ENCODE peak calls at places on chromosomes 5 and 9, in seven cellular contexts. One of them, this sample, is unnamed.
A peak's percentile ranks its signal among the peaks of the same experiment; 100 is the strongest.

GRCh38 chr9:108640211-108640610 is 215.6 kb downstream of the ACTL7B start:
- DNase-seq in CD8-positive, alpha-beta memory T cell: no peak
- DNase-seq in NCI-H510A treated with DMSO at 0.1 percent for 48 hours: no peak
- DNase-seq in CD4-positive, alpha-beta T cell: no peak
- DNase-seq in A172: no peak
- DNase-seq in epithelial cell of esophagus: no peak
- DNase-seq in GM13976: no peak
- DNase-seq in this sample: no peak

GRCh38 chr9:89463986-89464901 is 33.7 kb downstream of the SEMA4D start:
- DNase-seq in CD8-positive, alpha-beta memory T cell: peak; percentile 92
- DNase-seq in NCI-H510A treated with DMSO at 0.1 percent for 48 hours: no peak
- DNase-seq in CD4-positive, alpha-beta T cell: peak; percentile 75
- DNase-seq in A172: peak; percentile 78
- DNase-seq in epithelial cell of esophagus: no peak
- DNase-seq in GM13976: peak; percentile 84
- DNase-seq in this sample: peak; percentile 55

GRCh38 chr9:114738581-114739316 is 56.8 kb upstream of the TEX48 start:
- DNase-seq in CD8-positive, alpha-beta memory T cell: peak; percentile 78
- DNase-seq in NCI-H510A treated with DMSO at 0.1 percent for 48 hours: peak; percentile 86
- DNase-seq in CD4-positive, alpha-beta T cell: peak; percentile 60
- DNase-seq in A172: peak; percentile 79
- DNase-seq in epithelial cell of esophagus: peak; percentile 88
- DNase-seq in GM13976: peak; percentile 63
- DNase-seq in this sample: peak; percentile 89

GRCh38 chr5:107958861-107959260 is 288.1 kb upstream of the EFNA5 start:
- DNase-seq in CD8-positive, alpha-beta memory T cell: no peak
- DNase-seq in NCI-H510A treated with DMSO at 0.1 percent for 48 hours: no peak
- DNase-seq in CD4-positive, alpha-beta T cell: no peak
- DNase-seq in A172: no peak
- DNase-seq in epithelial cell of esophagus: no peak
- DNase-seq in GM13976: no peak
- DNase-seq in this sample: no peak

GRCh38 chr5:159458217-159458711 is 128.0 kb upstream of the IL12B start:
- DNase-seq in CD8-positive, alpha-beta memory T cell: no peak
- DNase-seq in NCI-H510A treated with DMSO at 0.1 percent for 48 hours: no peak
- DNase-seq in CD4-positive, alpha-beta T cell: no peak
- DNase-seq in A172: no peak
- DNase-seq in epithelial cell of esophagus: no peak
- DNase-seq in GM13976: no peak
- DNase-seq in this sample: no peak

GRCh38 chr9:33133186-33133585 is 34.0 kb downstream of the B4GALT1 start:
- DNase-seq in CD8-positive, alpha-beta memory T cell: no peak
- DNase-seq in NCI-H510A treated with DMSO at 0.1 percent for 48 hours: no peak
- DNase-seq in CD4-positive, alpha-beta T cell: no peak
- DNase-seq in A172: peak; percentile 90
- DNase-seq in epithelial cell of esophagus: peak; percentile 47
- DNase-seq in GM13976: no peak
- DNase-seq in this sample: peak; percentile 51

GRCh38 chr5:78627766-78628165 is 20.8 kb downstream of the LHFPL2 start:
- DNase-seq in CD8-positive, alpha-beta memory T cell: no peak
- DNase-seq in NCI-H510A treated with DMSO at 0.1 percent for 48 hours: no peak
- DNase-seq in CD4-positive, alpha-beta T cell: no peak
- DNase-seq in A172: no peak
- DNase-seq in epithelial cell of esophagus: no peak
- DNase-seq in GM13976: no peak
- DNase-seq in this sample: no peak

GRCh38 chr9:112866662-112867274 is 23.9 kb downstream of the SLC46A2 start:
- DNase-seq in CD8-positive, alpha-beta memory T cell: no peak
- DNase-seq in NCI-H510A treated with DMSO at 0.1 percent for 48 hours: no peak
- DNase-seq in CD4-positive, alpha-beta T cell: no peak
- DNase-seq in A172: peak; percentile 84
- DNase-seq in epithelial cell of esophagus: peak; percentile 77
- DNase-seq in GM13976: no peak
- DNase-seq in this sample: peak; percentile 27